ENCODE peak calls at places on chromosomes 13 and 19, in six cellular contexts. K is RWPE1; L is GM03348; D is naive thymus-derived CD8-positive, alpha-beta T cell; V is H54; U is stimulated activated CD4-positive, alpha-beta T cell treated with anti-CD3 and anti-CD28 coated beads, TNF-alpha, amount 100 ng/mL, for 48 hours. F is an unnamed sample.

GRCh38 chr19:43725468-43725867 is 9.6 kb downstream of the IRGC start:
- DNase-seq in K (no peak), L (no peak), D (no peak), V (no peak), U (no peak), F (no peak)

GRCh38 chr13:80436571-80437169 is 95.7 kb upstream of the SPRY2 start:
- DNase-seq in K (no peak), L (no peak), D (no peak), V (no peak), U (no peak), F (no peak)

GRCh38 chr13:94739235-94739634 is 26.9 kb upstream of the SOX21 start:
- DNase-seq in K (no peak), L (no peak), D (no peak), V (no peak), U (no peak), F (no peak)

GRCh38 chr13:113851480-113851803 is 12.4 kb downstream of the GAS6 start:
- DNase-seq in K (no peak), L (no peak), D (no peak), V (no peak), U (no peak), F (no peak)

GRCh38 chr19:53989600-53990533 is 1.6 kb upstream of the CACNG6 start:
- DNase-seq in K (no peak), L (no peak), D (no peak), V (no peak), U (no peak), F (no peak)

GRCh38 chr13:46296920-46297319 is 85.2 kb downstream of the LRRC63 start:
- DNase-seq in K (no peak), L (peak; percentile 81), D (no peak), V (no peak), U (no peak), F (no peak)

GRCh38 chr13:29538625-29538976 is 56.9 kb downstream of the SLC7A1 start:
- DNase-seq in K (no peak), L (peak; percentile 24), D (no peak), V (no peak), U (no peak), F (no peak)

GRCh38 chr13:32407854-32408253 is 20.1 kb downstream of the N4BP2L1 start:
- DNase-seq in K (no peak), L (no peak), D (no peak), V (no peak), U (no peak), F (no peak)

GRCh38 chr19:3003046-3003445 is 25.7 kb downstream of the TLE6 start:
- DNase-seq in K (no peak), L (no peak), D (no peak), V (no peak), U (no peak), F (no peak)

GRCh38 chr19:3374369-3375112 is 8.2 kb downstream of the NFIC start:
- DNase-seq in K (no peak), L (no peak), D (no peak), V (no peak), U (no peak), F (no peak)

GRCh38 chr13:79631260-79631659 is 150.3 kb downstream of the NDFIP2 start:
- DNase-seq in K (peak; percentile 91), L (peak; percentile 39), D (no peak), V (peak; percentile 26), U (no peak), F (no peak)

GRCh38 chr13:105969761-105970160 is 565.7 kb downstream of the EFNB2 start:
- DNase-seq in K (peak; percentile 57), L (no peak), D (no peak), V (no peak), U (no peak), F (no peak)

GRCh38 chr19:38015771-38016170 is 108.8 kb downstream of the SIPA1L3 start:
- DNase-seq in K (no peak), L (no peak), D (no peak), V (no peak), U (no peak), F (no peak)

GRCh38 chr19:43594710-43595604 is 977 bp downstream of the IRGQ start:
- DNase-seq in K (peak; percentile 36), L (peak; percentile 68), D (peak; percentile 81), V (peak; percentile 71), U (peak; percentile 64), F (peak; percentile 59)

GRCh38 chr19:48772503-48772953 is 17.2 kb downstream of the FGF21 start:
- DNase-seq in K (no peak), L (no peak), D (no peak), V (no peak), U (no peak), F (no peak)

GRCh38 chr13:101433895-101434294 is 17.6 kb upstream of the NALCN start:
- DNase-seq in K (no peak), L (no peak), D (no peak), V (no peak), U (no peak), F (no peak)

GRCh38 chr13:98577823-98578285 is 947 bp upstream of the STK24 start:
- DNase-seq in K (no peak), L (no peak), D (no peak), V (no peak), U (no peak), F (no peak)